ENCODE peak calls at places on chromosomes 16 and 17, in six cellular contexts. W is naive thymus-derived CD8-positive, alpha-beta T cell; R is hepatic stellate cell; D is hippocampal formation; C is HTR-8/SVneo; B is ascending aorta. Y is an unnamed sample.

GRCh38 chr16:90084215-90084614 is 7.1 kb upstream of the PRDM7 start:
- DNase-seq in W (no peak), D (no peak), C (no peak), B (no peak), R (no peak), Y (no peak)

GRCh38 chr16:53999841-54000240 is 286.7 kb downstream of the IRX3 start:
- DNase-seq in D (no peak), B (no peak), W (no peak), R (no peak), C (no peak), Y (no peak)

GRCh38 chr17:41792835-41793748 is 6.6 kb upstream of the JUP start:
- DNase-seq in C (peak), R (peak), B (no peak), W (no peak), D (no peak), Y (peak)

GRCh38 chr17:19238167-19238505 is 970 bp downstream of the EPN2 start:
- DNase-seq in B (peak), D (no peak), C (peak), W (no peak), R (peak), Y (peak)

GRCh38 chr17:76869209-76869877 is 1.1 kb downstream of the MGAT5B start:
- DNase-seq in D (no peak), B (no peak), W (no peak), R (no peak), C (no peak), Y (peak)

GRCh38 chr16:68902376-68903345 is 59.3 kb downstream of the TANGO6 start:
- DNase-seq in B (no peak), W (no peak), R (peak), C (peak), D (peak), Y (no peak)

GRCh38 chr16:89002851-89003830 is 26.1 kb upstream of the CBFA2T3 start:
- DNase-seq in D (no peak), W (no peak), C (no peak), B (no peak), R (no peak), Y (peak)

GRCh38 chr16:50505714-50506542 is 42.3 kb upstream of the NKD1 start:
- DNase-seq in W (no peak), R (no peak), B (no peak), D (no peak), C (no peak), Y (no peak)

GRCh38 chr17:80539022-80539421 is 5.6 kb upstream of the RPTOR start:
- DNase-seq in D (no peak), B (no peak), R (no peak), W (no peak), C (no peak), Y (peak)

GRCh38 chr16:56203052-56203451 is 11.8 kb downstream of the GNAO1 start:
- DNase-seq in R (no peak), D (no peak), W (no peak), C (peak), B (no peak), Y (no peak)

GRCh38 chr17:79000396-79001189 is 9.0 kb downstream of the CANT1 start:
- DNase-seq in W (no peak), R (no peak), C (no peak), B (peak), D (no peak), Y (peak)

GRCh38 chr17:50062323-50063243 is 6.7 kb downstream of the ITGA3 start:
- DNase-seq in W (no peak), D (no peak), C (peak), R (peak), B (peak), Y (peak)

GRCh38 chr17:40130352-40131042 is 8.7 kb downstream of the MSL1 start:
- DNase-seq in C (no peak), B (no peak), W (no peak), D (no peak), R (no peak), Y (no peak)

GRCh38 chr16:85291302-85292148 is 179.3 kb upstream of the CIBAR2 start:
- DNase-seq in D (peak), B (no peak), W (no peak), C (no peak), R (no peak), Y (no peak)